ENCODE peak calls at places on chromosomes 2 and 18, in nine cellular contexts. T is neural progenitor cell, X is heart left ventricle, U is A549, C is H9, V is heart right ventricle, Y is dorsolateral prefrontal cortex, N is left ventricle myocardium inferior, K is tibial artery. W is an unnamed sample.
A peak's percentile ranks its signal among the peaks of the same experiment; 100 is the strongest.

GRCh38 chr2:234490239-234491074 is 6.4 kb downstream of the ARL4C start:
- DNase-seq in N (no peak), X (no peak), V (no peak), T (no peak), K (no peak), C (no peak), Y (no peak), U (no peak), W (no peak)

GRCh38 chr2:133054297-133054696 is 384.3 kb upstream of the LYPD1 start:
- DNase-seq in K (no peak), V (no peak), C (no peak), T (peak; percentile 5), U (no peak), X (no peak), Y (no peak), N (no peak), W (no peak)

GRCh38 chr2:66581461-66582363 is 146.8 kb downstream of the MEIS1 start:
- DNase-seq in K (no peak), V (peak; percentile 17), X (no peak), N (no peak), C (peak; percentile 63), T (peak; percentile 61), Y (no peak), U (no peak), W (peak; percentile 70)

GRCh38 chr2:2324119-2324518 is 7.0 kb downstream of the MYT1L start:
- DNase-seq in Y (no peak), C (no peak), X (no peak), K (no peak), U (no peak), T (no peak), V (no peak), N (no peak), W (no peak)

GRCh38 chr2:216222650-216223352 is 113.7 kb downstream of the XRCC5 start:
- DNase-seq in U (no peak), N (no peak), T (peak; percentile 16), Y (no peak), X (no peak), V (no peak), C (peak; percentile 29), K (no peak), W (peak; percentile 38)

GRCh38 chr2:13056259-13056843 is 339.6 kb downstream of the TRIB2 start:
- DNase-seq in C (no peak), X (no peak), N (no peak), Y (no peak), V (no peak), K (no peak), U (no peak), T (peak; percentile 19), W (peak; percentile 48)

GRCh38 chr2:119739580-119740255 is 20.0 kb upstream of the PTPN4 start:
- DNase-seq in C (no peak), T (no peak), Y (no peak), U (no peak), V (no peak), K (no peak), X (no peak), N (no peak), W (no peak)

GRCh38 chr2:240911641-240912265 is 5.6 kb downstream of the CROCC2 start:
- DNase-seq in X (no peak), V (no peak), U (no peak), Y (no peak), K (no peak), T (no peak), C (no peak), N (no peak), W (no peak)

GRCh38 chr18:59303006-59303405 is 15.4 kb downstream of the CPLX4 start:
- DNase-seq in K (no peak), X (no peak), U (no peak), C (no peak), T (no peak), V (no peak), N (no peak), Y (no peak), W (no peak)

GRCh38 chr18:22542400-22542835 is 124.7 kb upstream of the CTAGE1 start:
- DNase-seq in Y (no peak), U (no peak), N (peak; percentile 25), T (no peak), V (peak; percentile 34), C (no peak), X (no peak), K (peak; percentile 44), W (no peak)

GRCh38 chr2:211923019-211923418 is 615.6 kb downstream of the ERBB4 start:
- DNase-seq in X (no peak), V (no peak), T (no peak), N (no peak), U (no peak), Y (no peak), C (no peak), K (no peak), W (no peak)

GRCh38 chr2:211931314-211931713 is 607.3 kb downstream of the ERBB4 start:
- DNase-seq in V (no peak), X (no peak), N (no peak), C (no peak), U (no peak), Y (no peak), T (no peak), K (no peak), W (peak; percentile 6)

GRCh38 chr2:211930331-211930730 is 608.3 kb downstream of the ERBB4 start:
- DNase-seq in C (no peak), Y (no peak), U (no peak), K (no peak), T (no peak), X (no peak), V (no peak), N (no peak), W (peak; percentile 38)

DNA sequence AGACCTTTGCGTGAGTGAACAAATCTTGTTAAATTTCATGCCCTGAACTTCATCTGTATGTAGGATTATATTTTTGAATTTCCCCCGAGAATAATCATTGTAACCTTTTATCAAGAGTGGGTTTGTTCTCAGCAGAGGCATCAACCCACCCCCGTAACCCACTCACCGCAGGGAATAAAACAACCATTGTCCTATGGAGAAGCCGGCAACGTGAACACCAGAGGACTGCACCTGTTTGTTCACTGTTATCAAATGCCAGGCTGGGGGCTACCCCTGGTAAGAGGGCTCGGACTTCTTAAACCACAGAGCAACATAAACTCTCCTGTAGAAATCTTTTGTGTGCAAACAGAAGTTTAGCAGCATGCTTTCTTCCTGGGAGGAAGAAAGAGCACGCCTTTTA is 610.4 kb downstream of the ERBB4 start:
- DNase-seq in C (no peak), Y (no peak), N (no peak), X (no peak), T (no peak), U (no peak), V (no peak), K (no peak), W (no peak)
- TF ChIP-seq CTCF in C (no peak), Y (no peak), N (no peak), X (no peak), T (no peak), U (no peak), V (no peak), K (no peak), W (no peak)

GRCh38 chr2:182863642-182864041 is 2.8 kb downstream of the FRZB start:
- DNase-seq in K (no peak), U (no peak), V (no peak), N (no peak), T (no peak), X (no peak), C (no peak), Y (no peak), W (no peak)

GRCh38 chr2:182864949-182865348 is 1.5 kb downstream of the FRZB start:
- DNase-seq in X (no peak), T (no peak), U (no peak), V (no peak), C (no peak), K (no peak), Y (no peak), N (no peak), W (no peak)

GRCh38 chr2:182860858-182861257 is 5.6 kb downstream of the FRZB start:
- DNase-seq in C (no peak), X (no peak), N (no peak), Y (no peak), T (no peak), V (no peak), U (no peak), K (no peak), W (no peak)

GRCh38 chr2:182858671-182859070 is 7.8 kb downstream of the FRZB start:
- DNase-seq in N (no peak), C (no peak), T (no peak), Y (no peak), V (no peak), X (no peak), K (no peak), U (no peak), W (no peak)

DNA sequence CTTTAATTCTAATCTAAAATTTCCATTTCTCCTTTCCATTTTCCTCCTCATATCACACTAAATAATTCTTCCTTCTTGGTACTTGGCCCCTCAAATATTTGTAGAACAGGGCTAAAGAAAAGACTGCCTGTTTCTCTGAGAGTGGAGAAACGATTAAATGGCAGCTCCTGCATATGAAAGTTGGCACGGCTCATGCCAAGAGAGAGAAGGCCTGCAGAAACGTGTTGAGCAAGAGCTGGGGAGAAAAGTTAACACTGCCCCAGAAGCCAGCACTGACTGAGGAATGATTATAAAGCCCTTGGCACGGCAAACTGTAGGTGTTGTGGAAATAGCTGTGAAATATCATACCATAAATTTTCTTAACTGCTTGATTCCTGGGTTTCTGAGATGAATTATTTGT is 4.4 kb downstream of the FRZB start:
- DNase-seq in U (no peak), K (no peak), X (peak; percentile 29), Y (no peak), C (no peak), T (no peak), V (no peak), N (no peak), W (peak; percentile 46)
- H3K27ac ChIP-seq in U (no peak overlapping the region), K (peak overlapping the region; percentile 51), X (no peak overlapping the region), Y (no peak overlapping the region), C (no peak overlapping the region), T (no peak overlapping the region), V (no peak overlapping the region), N (peak overlapping the region; percentile 14), W (no peak overlapping the region)

GRCh38 chr18:76169733-76170132 is 325.3 kb downstream of the ZNF516 start:
- DNase-seq in N (no peak), U (no peak), X (no peak), Y (no peak), C (no peak), K (no peak), V (no peak), T (no peak), W (no peak)
- TF ChIP-seq CTCF in N (no peak), U (no peak), X (no peak), Y (no peak), C (peak; percentile 39), K (no peak), V (peak; percentile 12), T (peak; percentile 33), W (no peak)

DNA sequence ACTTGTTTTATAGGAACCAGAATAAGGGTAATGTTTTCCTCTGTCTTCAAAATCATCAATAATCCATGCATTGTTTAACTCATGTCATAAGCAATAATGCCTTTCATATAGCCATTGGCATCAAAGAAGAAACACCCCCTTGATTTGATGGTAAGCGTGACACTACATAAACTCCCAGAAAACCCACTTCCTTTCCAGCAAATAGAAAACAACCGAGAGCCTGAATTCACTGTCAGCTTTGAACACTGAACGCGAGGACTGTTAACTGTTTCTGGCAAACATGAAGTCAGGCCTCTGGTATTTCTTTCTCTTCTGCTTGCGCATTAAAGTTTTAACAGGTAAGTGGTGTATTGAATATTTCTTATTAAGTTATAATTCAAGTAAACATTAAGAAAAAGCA is at the start of gene ICOS:
- DNase-seq in U (no peak), N (no peak), C (no peak), Y (no peak), X (no peak), K (no peak), V (no peak), T (no peak), W (no peak)
- H3K27ac ChIP-seq in U (no peak within 1 kb of the TSS), N (no peak within 1 kb of the TSS), C (no peak within 1 kb of the TSS), Y (no peak within 1 kb of the TSS), X (no peak within 1 kb of the TSS), K (no peak within 1 kb of the TSS), V (no peak within 1 kb of the TSS), T (no peak within 1 kb of the TSS), W (no peak within 1 kb of the TSS)

GRCh38 chr2:64988420-64989125 is 626 bp upstream of the SLC1A4 start:
- DNase-seq in T (peak; percentile 77), N (peak; percentile 53), K (peak; percentile 69), X (peak; percentile 77), V (peak; percentile 50), Y (peak; percentile 69), C (peak; percentile 63), U (peak; percentile 90), W (peak; percentile 92)
- TF ChIP-seq CTCF in T (peak; percentile 26), N (peak; percentile 66), K (peak; percentile 51), X (peak; percentile 36), V (peak; percentile 50), Y (peak; percentile 26), C (peak; percentile 29), U (peak; percentile 55), W (peak; percentile 22)

W was measured in A673.